ENCODE peak calls at places on chromosomes 5 and 9, in six cellular contexts. V is K562, G is HepG2, O is H1, B is SK-N-SH, N is GM12892. A is an unnamed sample.

GRCh38 chr9:89891221-89892052 is 286.6 kb downstream of the GADD45G start:
- DNase-seq in V (no peak), G (no peak), N (no peak), O (no peak), B (no peak), A (no peak)

GRCh38 chr5:135429326-135429725 is 17.8 kb downstream of the DCANP1 start:
- DNase-seq in G (peak), O (peak), V (no peak), N (no peak), B (no peak), A (no peak)

GRCh38 chr5:112885001-112885400 is 23.9 kb downstream of the SRP19 start:
- DNase-seq in G (no peak), O (no peak), N (no peak), V (no peak), B (no peak), A (no peak)

GRCh38 chr5:136031713-136032112 is 2.9 kb downstream of the TGFBI start:
- DNase-seq in O (no peak), V (no peak), B (no peak), N (no peak), G (no peak), A (no peak)

GRCh38 chr5:96538831-96539250 is 105.8 kb upstream of the PCSK1 start:
- DNase-seq in G (no peak), O (no peak), V (no peak), B (no peak), N (no peak), A (no peak)

GRCh38 chr9:123769723-123770122 is 160.2 kb downstream of the DENND1A start:
- DNase-seq in V (no peak), G (no peak), O (peak), N (no peak), B (no peak), A (no peak)

GRCh38 chr5:169871816-169872215 is 108.5 kb downstream of the INSYN2B start:
- DNase-seq in G (no peak), N (no peak), B (no peak), O (no peak), V (no peak), A (no peak)

GRCh38 chr5:5209510-5210286 is 69.6 kb downstream of the ADAMTS16 start:
- DNase-seq in B (no peak), G (no peak), N (no peak), V (no peak), O (no peak), A (no peak)

GRCh38 chr9:130207241-130207992 is 35.2 kb downstream of the NCS1 start:
- DNase-seq in G (no peak), O (peak), N (no peak), V (no peak), B (no peak), A (no peak)

GRCh38 chr9:806285-807156 is 35.0 kb upstream of the DMRT1 start:
- DNase-seq in N (no peak), G (peak), B (peak), O (no peak), V (no peak), A (no peak)

GRCh38 chr9:72352911-72353388 is 12.1 kb downstream of the ZFAND5 start:
- DNase-seq in N (no peak), O (no peak), G (no peak), V (no peak), B (no peak), A (no peak)

GRCh38 chr9:95014917-95015316 is 288.4 kb downstream of the AOPEP start:
- DNase-seq in V (no peak), B (peak), O (no peak), N (no peak), G (no peak), A (no peak)

GRCh38 chr9:22044583-22044982 is 35.5 kb upstream of the CDKN2B start:
- DNase-seq in B (no peak), V (no peak), G (no peak), O (no peak), N (no peak), A (no peak)

DNA sequence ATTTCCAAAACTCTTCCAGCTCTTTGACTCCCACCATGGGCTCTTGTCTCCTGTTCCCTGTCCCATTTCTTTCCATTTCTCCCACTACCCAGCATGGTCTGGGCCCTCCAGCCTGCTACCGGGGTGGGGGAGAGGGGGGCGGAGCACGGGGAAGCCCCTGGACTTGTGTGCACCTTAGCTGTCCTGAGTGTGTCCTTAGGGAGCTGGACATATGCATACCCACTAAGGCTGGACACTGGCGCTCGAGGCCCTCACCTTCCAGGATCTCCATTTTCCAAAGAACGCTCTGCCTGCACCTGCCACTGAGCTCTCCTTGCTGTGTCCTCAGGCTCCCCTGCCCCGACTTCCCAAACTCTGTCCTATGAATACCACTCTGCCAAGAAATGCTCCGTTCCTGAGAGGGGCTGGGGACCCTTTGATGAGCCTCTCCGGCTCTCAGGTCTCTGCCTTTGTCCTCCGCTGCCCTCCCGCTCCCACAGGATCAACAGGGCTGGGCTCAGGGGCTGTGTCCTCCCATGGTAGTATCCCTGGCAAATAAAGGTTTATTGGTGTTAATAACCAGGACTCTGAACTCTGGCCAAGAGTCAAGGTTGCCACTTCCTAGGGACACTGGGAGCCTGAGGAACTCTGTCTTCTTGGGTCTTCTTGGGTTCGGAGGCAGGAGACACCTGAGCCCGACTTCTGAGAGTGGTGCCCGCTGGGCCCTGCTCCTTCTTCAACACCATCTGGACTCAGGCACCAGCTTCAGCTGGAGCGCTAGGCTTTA is 831 bp upstream of the SHROOM1 start:
- DNase-seq in N (no peak), G (no peak), O (no peak), B (no peak), V (no peak), A (no peak)
- TF ChIP-seq POLR2AphosphoS5 in N (no peak), G (no peak), O (no peak), B (no peak), V (no peak), A (no peak)

GRCh38 chr5:143182901-143183820 is 220.3 kb downstream of the NR3C1 start:
- DNase-seq in B (no peak), N (no peak), V (no peak), G (peak), O (no peak), A (no peak)
- TF ChIP-seq TAF1 in B (no peak), N (peak), V (no peak), G (no peak), O (no peak), A (no peak)

GRCh38 chr9:35729700-35730485 is 2.1 kb downstream of the TLN1 start:
- DNase-seq in N (no peak), V (peak), B (peak), O (no peak), G (peak), A (no peak)

GRCh38 chr9:35726876-35727438 is 5.0 kb downstream of the TLN1 start:
- DNase-seq in B (no peak), N (no peak), O (no peak), V (no peak), G (peak), A (no peak)

GRCh38 chr9:35727676-35728040 is 4.3 kb downstream of the TLN1 start:
- DNase-seq in N (no peak), V (peak), O (no peak), B (no peak), G (no peak), A (no peak)

GRCh38 chr9:35729101-35729500 is 2.9 kb downstream of the TLN1 start:
- DNase-seq in G (no peak), B (no peak), O (no peak), N (no peak), V (no peak), A (no peak)

GRCh38 chr9:35728041-35728971 is 3.7 kb downstream of the TLN1 start:
- DNase-seq in V (peak), N (no peak), O (peak), G (peak), B (no peak), A (no peak)
- TF ChIP-seq POLR2AphosphoS5 in V (peak), N (peak), O (no peak), G (no peak), B (peak), A (peak)

DNA sequence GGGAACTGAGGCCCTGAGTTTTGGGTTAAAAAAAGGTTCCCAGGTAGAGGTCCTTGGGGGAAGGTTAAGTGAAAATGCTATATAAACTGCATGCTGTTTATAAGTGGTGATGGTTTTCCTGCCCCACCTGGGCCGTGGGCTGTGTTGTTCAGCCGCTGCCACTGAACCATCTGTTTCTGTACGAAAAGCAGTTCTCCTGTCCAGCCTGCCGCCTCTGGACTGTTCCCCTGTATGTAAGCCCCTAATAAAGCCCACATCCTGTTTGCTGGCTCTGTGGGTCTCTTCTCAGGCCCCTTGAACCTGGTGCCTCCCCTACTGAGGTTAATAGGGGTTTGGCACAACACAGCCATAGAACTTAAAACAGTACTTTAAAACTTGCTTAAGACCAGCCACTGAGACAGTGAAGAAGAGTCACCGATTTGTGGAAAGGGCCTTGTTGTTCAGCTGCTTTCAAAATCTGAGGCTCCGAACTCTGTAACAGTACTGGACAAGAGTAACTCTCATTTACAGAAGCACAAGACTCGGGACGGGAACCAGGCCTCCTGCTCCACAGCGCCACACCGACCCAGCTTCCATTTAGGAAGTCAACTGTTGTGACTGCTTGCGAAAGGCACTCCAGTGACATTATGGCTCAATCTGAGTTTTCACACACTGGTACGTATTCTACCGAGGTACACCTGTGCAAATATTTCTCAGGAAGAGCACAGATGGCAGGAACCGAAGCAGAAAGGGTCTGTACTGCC is 192.5 kb downstream of the CDK5RAP2 start:
- DNase-seq in G (peak), N (no peak), V (no peak), B (no peak), O (no peak), A (no peak)
- TF ChIP-seq TAF1 in G (no peak), N (no peak), V (no peak), B (no peak), O (no peak), A (no peak)

DNA sequence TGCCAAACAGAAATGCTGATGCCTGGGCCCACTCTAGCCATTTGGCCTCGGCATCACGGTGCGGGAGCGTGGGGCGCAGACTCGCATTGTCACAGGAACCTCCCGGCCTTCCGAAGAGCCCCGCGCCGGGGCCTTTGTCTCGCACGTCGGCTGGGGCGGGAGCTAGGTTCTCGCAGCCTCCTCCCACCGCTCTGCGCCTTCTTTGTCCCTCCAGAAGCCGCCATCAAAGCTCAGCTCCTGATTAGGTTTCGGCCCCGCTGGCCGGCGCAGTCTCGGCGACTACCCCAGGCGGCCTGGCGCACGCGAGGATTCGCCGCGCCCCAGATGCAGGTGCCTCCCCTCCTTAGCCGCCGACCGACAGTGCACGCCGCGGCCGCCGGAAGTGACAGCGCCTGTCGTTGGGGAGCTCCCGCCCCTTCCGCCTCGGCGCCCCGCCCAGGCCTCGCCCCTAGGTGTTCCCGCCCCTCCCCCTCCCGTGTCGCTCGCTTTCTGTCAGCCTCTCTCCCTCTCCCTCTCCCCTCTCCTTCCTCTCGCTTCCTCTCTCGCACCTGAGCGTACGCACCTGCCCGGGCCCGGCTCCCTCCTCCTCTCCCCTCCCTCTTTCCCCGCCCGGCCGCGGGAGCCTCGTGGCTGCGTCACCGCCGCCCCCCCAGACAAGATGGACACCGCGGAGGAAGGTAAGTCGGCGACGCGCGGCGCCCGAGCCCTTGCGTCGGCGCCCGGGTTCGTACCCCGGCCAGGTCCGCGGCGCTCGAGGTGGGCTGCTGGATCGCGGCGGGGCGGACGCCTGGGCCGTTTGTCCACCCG is at the start of gene MARCHF6:
- DNase-seq in O (peak), N (peak), G (peak), B (peak), V (peak), A (peak)
- TF ChIP-seq POLR2AphosphoS5 in O (peak), N (peak), G (peak), B (peak), V (peak), A (peak)